ENCODE peak calls at places on chromosome 3, in eight cellular contexts. Z is stomach, F is HCT116, G is brain microvascular endothelial cell, U is Panc1, I is tibial artery, M is testis, N is adrenal gland. S is an unnamed sample.

GRCh38 chr3:10434144-10434937 is 71.0 kb downstream of the ATP2B2 start:
- DNase-seq in M (no peak), I (no peak), G (no peak), U (no peak), F (no peak), N (no peak), Z (no peak), S (no peak)

GRCh38 chr3:37967252-37967881 is 23.2 kb upstream of the VILL start:
- DNase-seq in N (peak), U (peak), Z (peak), G (peak), I (peak), M (peak), F (peak), S (peak)

GRCh38 chr3:18774319-18774877 is 349.3 kb upstream of the SATB1 start:
- DNase-seq in U (no peak), Z (no peak), F (no peak), M (no peak), N (no peak), G (no peak), I (no peak), S (no peak)

GRCh38 chr3:6447166-6447801 is 413.6 kb upstream of the GRM7 start:
- DNase-seq in M (no peak), I (no peak), F (no peak), Z (no peak), G (no peak), N (no peak), U (no peak), S (no peak)

GRCh38 chr3:17730318-17730967 is 12.0 kb downstream of the TBC1D5 start:
- DNase-seq in I (no peak), U (no peak), N (no peak), Z (no peak), F (peak), G (peak), M (no peak), S (no peak)

GRCh38 chr3:58271901-58272501 is 34.0 kb upstream of the RPP14 start:
- DNase-seq in M (no peak), U (peak), I (no peak), Z (peak), G (peak), F (peak), N (no peak), S (no peak)

GRCh38 chr3:64873400-64873799 is 185.6 kb upstream of the ADAMTS9 start:
- DNase-seq in F (no peak), I (no peak), N (no peak), U (no peak), Z (no peak), G (no peak), M (no peak), S (no peak)

GRCh38 chr3:53422954-53423708 is 71.3 kb upstream of the CACNA1D start:
- DNase-seq in F (no peak), Z (no peak), I (no peak), G (no peak), M (no peak), N (peak), U (no peak), S (no peak)

GRCh38 chr3:81485444-81485865 is 276.0 kb downstream of the GBE1 start:
- DNase-seq in F (no peak), M (no peak), U (no peak), Z (no peak), I (peak), N (peak), G (peak), S (no peak)

GRCh38 chr3:138271189-138271794 is 58.4 kb downstream of the NME9 start:
- DNase-seq in I (no peak), N (no peak), U (no peak), M (no peak), Z (no peak), G (no peak), F (no peak), S (no peak)

GRCh38 chr3:154829979-154830378 is 250.1 kb upstream of the MME start:
- DNase-seq in M (no peak), U (no peak), F (no peak), N (no peak), I (no peak), Z (no peak), G (no peak), S (no peak)

GRCh38 chr3:57060089-57060829 is at the start of gene SPATA12:
- DNase-seq in N (peak), F (peak), Z (peak), M (peak), U (peak), G (peak), I (peak), S (peak)

GRCh38 chr3:43709022-43709421 is 18.3 kb downstream of the ABHD5 start:
- DNase-seq in F (no peak), Z (no peak), U (no peak), N (no peak), M (no peak), I (no peak), G (no peak), S (no peak)

GRCh38 chr3:72346526-72346926 is 501.7 kb downstream of the SHQ1 start:
- DNase-seq in I (peak), Z (no peak), M (no peak), U (no peak), N (no peak), F (no peak), G (peak), S (no peak)

GRCh38 chr3:17431004-17431403 is 311.4 kb downstream of the TBC1D5 start:
- DNase-seq in N (no peak), F (peak), G (no peak), M (no peak), I (no peak), Z (no peak), U (peak), S (no peak)

GRCh38 chr3:14170569-14171159 is 7.7 kb downstream of the XPC start:
- DNase-seq in U (no peak), F (no peak), N (no peak), M (no peak), Z (no peak), G (no peak), I (no peak), S (no peak)

DNA sequence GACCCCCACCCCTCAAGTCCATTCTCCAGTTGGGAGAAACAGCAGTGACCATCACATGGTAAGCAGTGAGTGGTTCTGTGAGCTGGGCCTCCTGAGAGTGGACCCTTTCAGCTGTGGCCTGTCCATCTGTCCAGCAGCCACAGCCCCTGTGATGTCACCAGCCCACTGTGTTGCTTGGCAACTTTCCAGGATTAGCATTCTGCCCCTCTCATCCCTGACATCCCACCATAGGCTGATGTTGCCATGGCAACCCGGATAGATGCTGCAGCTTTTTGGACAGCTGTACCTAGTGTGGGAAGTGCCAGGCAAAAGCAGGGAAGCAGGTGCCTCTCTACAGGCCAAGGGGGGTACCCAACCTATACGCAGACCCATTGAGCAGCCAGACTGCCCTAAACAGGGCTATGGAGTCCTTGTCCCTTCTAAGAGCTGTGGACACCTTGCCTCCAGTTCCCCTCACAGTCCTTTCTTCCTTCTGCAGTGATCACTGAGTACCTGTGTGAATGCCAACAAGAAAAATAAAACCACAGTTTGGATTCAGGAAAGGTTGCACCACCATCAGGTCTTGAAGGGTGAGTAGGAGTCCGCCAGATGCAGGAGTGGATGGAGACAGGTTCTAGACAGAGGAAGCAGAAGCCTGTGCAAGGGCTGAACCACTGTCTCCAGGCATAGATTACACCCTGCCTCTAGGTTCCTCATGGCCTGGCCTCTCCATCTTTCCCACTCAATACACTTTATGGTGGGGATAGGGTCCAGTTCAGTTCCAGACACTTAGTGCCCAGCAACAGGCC is at the start of gene DNAH1:
- DNase-seq in U (no peak), I (no peak), M (no peak), F (no peak), N (no peak), Z (no peak), G (no peak), S (no peak)
- H3K4me3 ChIP-seq in U (no peak), I (peak), M (no peak), F (no peak), N (no peak), Z (peak), G (no peak), S (peak)

DNA sequence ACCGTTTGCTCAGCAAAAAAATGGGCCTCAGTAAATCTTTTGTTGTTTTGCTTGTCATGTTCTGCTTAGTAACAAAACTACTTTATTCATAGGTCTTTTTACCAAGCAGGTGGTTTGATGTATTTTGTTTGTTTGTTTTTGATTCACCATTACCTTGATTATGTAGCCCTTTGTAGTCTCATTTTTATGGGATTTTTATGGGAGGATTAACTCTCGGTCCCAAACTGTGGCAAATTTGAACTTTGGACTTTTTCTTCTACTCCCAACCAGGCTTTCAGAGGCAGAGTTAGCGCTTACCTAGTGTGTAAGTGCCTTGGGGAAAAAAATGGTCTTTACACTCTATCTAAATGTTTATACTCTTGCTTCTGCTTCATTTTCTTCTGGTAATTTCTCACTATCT is 276.7 kb upstream of the POU1F1 start:
- DNase-seq in F (no peak), Z (no peak), M (no peak), U (no peak), N (no peak), G (no peak), I (no peak), S (no peak)
- H3K4me3 ChIP-seq in F (no peak), Z (no peak), M (no peak), U (no peak), N (no peak), G (no peak), I (no peak), S (no peak)

GRCh38 chr3:46882377-46883015 is 5.0 kb downstream of the PTH1R start:
- DNase-seq in U (no peak), G (no peak), I (peak), F (no peak), Z (no peak), M (no peak), N (no peak), S (no peak)

GRCh38 chr3:46884929-46885328 is 7.4 kb downstream of the PTH1R start:
- DNase-seq in F (no peak), U (no peak), G (no peak), I (no peak), N (no peak), Z (no peak), M (no peak), S (no peak)

GRCh38 chr3:46884427-46884826 is 6.9 kb downstream of the PTH1R start:
- DNase-seq in G (no peak), F (no peak), Z (no peak), U (no peak), N (no peak), I (no peak), M (no peak), S (no peak)

GRCh38 chr3:46881819-46882376 is 4.4 kb downstream of the PTH1R start:
- DNase-seq in F (no peak), M (no peak), G (no peak), I (no peak), N (no peak), Z (no peak), U (no peak), S (no peak)

GRCh38 chr3:46883252-46884185 is 6.0 kb downstream of the PTH1R start:
- DNase-seq in N (no peak), Z (no peak), F (no peak), M (no peak), U (no peak), G (no peak), I (no peak), S (no peak)
- H3K4me3 ChIP-seq in N (no peak), Z (peak), F (no peak), M (peak), U (no peak), G (no peak), I (peak), S (peak)

DNA sequence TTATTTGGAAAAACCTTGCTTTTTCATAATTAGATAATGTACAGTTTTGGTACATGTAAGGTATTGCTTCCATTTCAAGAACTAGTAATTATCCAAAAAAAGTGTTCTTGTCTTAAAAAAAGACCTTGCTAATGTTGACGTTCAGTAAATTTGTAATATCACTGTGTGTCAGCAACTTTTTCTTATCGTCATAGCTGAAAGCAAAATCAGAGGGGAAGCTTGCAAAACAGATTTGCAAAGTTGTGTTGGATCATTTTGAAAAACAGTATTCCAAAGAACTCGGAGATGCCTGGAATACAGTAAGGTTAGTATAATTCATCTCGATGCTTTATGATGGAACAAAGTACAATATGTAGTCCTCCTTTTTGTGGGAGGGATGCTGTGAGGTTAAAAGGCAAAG is 1.4 kb downstream of the NSUN3 start:
- DNase-seq in G (no peak), I (no peak), F (no peak), M (no peak), N (no peak), U (no peak), Z (no peak), S (no peak)
- H3K4me3 ChIP-seq in G (no peak), I (peak), F (peak), M (no peak), N (no peak), U (peak), Z (no peak), S (no peak)

DNA sequence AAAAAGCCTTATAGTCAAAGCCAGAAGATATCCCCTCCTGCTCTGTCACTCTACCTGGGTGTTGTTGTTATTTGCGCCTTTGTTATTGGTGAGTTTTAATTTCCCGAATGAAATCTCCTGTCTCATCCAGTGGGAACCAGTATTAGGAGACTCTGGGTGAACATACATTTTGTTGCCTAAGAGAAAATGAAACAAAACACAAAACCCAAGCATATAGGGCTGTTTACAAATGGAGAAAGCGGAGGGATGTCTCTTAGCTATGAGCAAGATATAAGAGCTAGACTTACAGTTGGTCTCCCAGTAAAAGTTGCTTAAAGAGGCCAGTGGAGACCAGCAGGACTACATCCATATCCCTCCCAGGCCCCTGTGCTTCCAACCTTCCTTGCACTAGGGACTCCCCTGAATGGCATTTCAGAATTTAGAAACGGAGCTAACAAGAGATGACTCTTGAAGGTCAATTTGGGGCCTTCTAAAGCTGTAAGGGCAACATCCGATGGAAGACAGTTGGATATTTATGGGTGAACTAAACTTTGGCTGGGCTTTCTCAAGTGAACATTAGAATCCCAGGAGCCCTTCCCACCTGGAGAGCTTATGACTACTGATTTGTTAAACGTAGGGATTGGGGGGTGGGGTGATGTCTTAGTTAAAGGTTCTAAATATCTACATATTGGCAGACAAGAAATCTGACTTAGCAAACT is 2.7 kb downstream of the EOMES start:
- DNase-seq in N (no peak), G (no peak), I (no peak), Z (no peak), F (no peak), M (no peak), U (no peak), S (no peak)
- H3K4me3 ChIP-seq in N (no peak), G (no peak), I (no peak), Z (no peak), F (no peak), M (no peak), U (no peak), S (no peak)

S was measured in heart right ventricle.